ENCODE peak calls at places on chromosomes 7 and 10, in seven cellular contexts. One of them, this sample, is unnamed. For H3K4me1, the result is how much of the 10 kb centered on the place peaks cover.

GRCh38 chr10:114862456-114862855 is 40.9 kb downstream of the FHIP2A start:
- DNase-seq in sigmoid colon: no peak
- DNase-seq in stomach: no peak
- DNase-seq in transverse colon: no peak
- DNase-seq in A549: no peak
- DNase-seq in K562: no peak
- DNase-seq in GM12878: no peak
- DNase-seq in this sample: no peak

GRCh38 chr10:76962851-76963250 is 674.8 kb downstream of the KCNMA1 start:
- DNase-seq in sigmoid colon: no peak
- DNase-seq in stomach: no peak
- DNase-seq in transverse colon: no peak
- DNase-seq in A549: no peak
- DNase-seq in K562: no peak
- DNase-seq in GM12878: no peak
- DNase-seq in this sample: no peak

GRCh38 chr7:124723012-124723411 is 42.6 kb downstream of the GPR37 start:
- DNase-seq in sigmoid colon: no peak
- DNase-seq in stomach: no peak
- DNase-seq in transverse colon: no peak
- DNase-seq in A549: peak
- DNase-seq in K562: no peak
- DNase-seq in GM12878: no peak
- DNase-seq in this sample: no peak

GRCh38 chr10:29634105-29634504 is 666 bp downstream of the SVIL start:
- DNase-seq in sigmoid colon: no peak
- DNase-seq in stomach: no peak
- DNase-seq in transverse colon: no peak
- DNase-seq in A549: no peak
- DNase-seq in K562: no peak
- DNase-seq in GM12878: no peak
- DNase-seq in this sample: no peak

GRCh38 chr10:75845538-75845937 is 414.1 kb downstream of the LRMDA start:
- DNase-seq in sigmoid colon: no peak
- DNase-seq in stomach: no peak
- DNase-seq in transverse colon: no peak
- DNase-seq in A549: no peak
- DNase-seq in K562: no peak
- DNase-seq in GM12878: no peak
- DNase-seq in this sample: no peak

GRCh38 chr7:27164381-27165088 is 802 bp downstream of the HOXA9 start:
- DNase-seq in sigmoid colon: peak
- DNase-seq in stomach: no peak
- DNase-seq in transverse colon: no peak
- DNase-seq in A549: no peak
- DNase-seq in K562: peak
- DNase-seq in GM12878: no peak
- DNase-seq in this sample: no peak

GRCh38 chr10:58515296-58515956 is 2.8 kb downstream of the BICC1 start:
- DNase-seq in sigmoid colon: no peak
- DNase-seq in stomach: no peak
- DNase-seq in transverse colon: no peak
- DNase-seq in A549: peak
- DNase-seq in K562: no peak
- DNase-seq in GM12878: no peak
- DNase-seq in this sample: no peak

GRCh38 chr10:89651916-89652573 is 7.0 kb upstream of the PANK1 start:
- DNase-seq in sigmoid colon: no peak
- DNase-seq in stomach: no peak
- DNase-seq in transverse colon: no peak
- DNase-seq in A549: no peak
- DNase-seq in K562: no peak
- DNase-seq in GM12878: no peak
- DNase-seq in this sample: no peak

GRCh38 chr7:118803-119376 is 73.5 kb upstream of the FAM20C start:
- DNase-seq in sigmoid colon: peak
- DNase-seq in stomach: no peak
- DNase-seq in transverse colon: no peak
- DNase-seq in A549: no peak
- DNase-seq in K562: no peak
- DNase-seq in GM12878: no peak
- DNase-seq in this sample: no peak

GRCh38 chr10:12709516-12709915 is 292.0 kb downstream of the CCDC3 start:
- DNase-seq in sigmoid colon: no peak
- DNase-seq in stomach: no peak
- DNase-seq in transverse colon: no peak
- DNase-seq in A549: peak
- DNase-seq in K562: no peak
- DNase-seq in GM12878: no peak
- DNase-seq in this sample: no peak

GRCh38 chr10:18659784-18660561 is 742 bp downstream of the ARL5B start:
- DNase-seq in sigmoid colon: no peak
- DNase-seq in stomach: peak
- DNase-seq in transverse colon: peak
- DNase-seq in A549: peak
- DNase-seq in K562: peak
- DNase-seq in GM12878: peak
- DNase-seq in this sample: no peak

GRCh38 chr10:77620731-77621130 is 16.9 kb downstream of the KCNMA1 start:
- DNase-seq in sigmoid colon: no peak
- DNase-seq in stomach: no peak
- DNase-seq in transverse colon: no peak
- DNase-seq in A549: no peak
- DNase-seq in K562: no peak
- DNase-seq in GM12878: no peak
- DNase-seq in this sample: no peak

GRCh38 chr10:121687094-121687850 is 89.0 kb upstream of the FGFR2 start:
- DNase-seq in sigmoid colon: no peak
- DNase-seq in stomach: peak
- DNase-seq in transverse colon: no peak
- DNase-seq in A549: no peak
- DNase-seq in K562: no peak
- DNase-seq in GM12878: no peak
- DNase-seq in this sample: no peak

GRCh38 chr7:130228840-130229239 is 21.2 kb downstream of the SSMEM1 start:
- DNase-seq in sigmoid colon: no peak
- DNase-seq in stomach: no peak
- DNase-seq in transverse colon: no peak
- DNase-seq in A549: no peak
- DNase-seq in K562: no peak
- DNase-seq in GM12878: no peak
- DNase-seq in this sample: no peak

GRCh38 chr10:79272353-79272752 is 74.9 kb upstream of the PPIF start:
- DNase-seq in sigmoid colon: peak
- DNase-seq in stomach: no peak
- DNase-seq in transverse colon: no peak
- DNase-seq in A549: no peak
- DNase-seq in K562: no peak
- DNase-seq in GM12878: no peak
- DNase-seq in this sample: no peak

GRCh38 chr10:6069101-6069931 is 7.1 kb upstream of the IL2RA start:
- DNase-seq in sigmoid colon: peak
- DNase-seq in stomach: no peak
- DNase-seq in transverse colon: no peak
- DNase-seq in A549: no peak
- DNase-seq in K562: no peak
- DNase-seq in GM12878: no peak
- DNase-seq in this sample: no peak

GRCh38 chr7:10708447-10708846 is 265.2 kb upstream of the PHF14 start:
- DNase-seq in sigmoid colon: no peak
- DNase-seq in stomach: no peak
- DNase-seq in transverse colon: no peak
- DNase-seq in A549: peak
- DNase-seq in K562: peak
- DNase-seq in GM12878: no peak
- DNase-seq in this sample: no peak

GRCh38 chr10:130138479-130138866 is 2.3 kb downstream of the GLRX3 start:
- DNase-seq in sigmoid colon: no peak
- DNase-seq in stomach: no peak
- DNase-seq in transverse colon: no peak
- DNase-seq in A549: peak
- DNase-seq in K562: peak
- DNase-seq in GM12878: no peak
- DNase-seq in this sample: no peak

GRCh38 chr10:88896336-88897018 is 16.4 kb downstream of the STAMBPL1 start:
- DNase-seq in sigmoid colon: no peak
- DNase-seq in stomach: no peak
- DNase-seq in transverse colon: peak
- DNase-seq in A549: peak
- DNase-seq in K562: no peak
- DNase-seq in GM12878: no peak
- DNase-seq in this sample: peak

GRCh38 chr10:34323197-34323596 is 491.9 kb downstream of the PARD3 start:
- DNase-seq in sigmoid colon: no peak
- DNase-seq in stomach: no peak
- DNase-seq in transverse colon: no peak
- DNase-seq in A549: no peak
- DNase-seq in K562: no peak
- DNase-seq in GM12878: no peak
- DNase-seq in this sample: no peak

GRCh38 chr10:118978316-118978997 is 51.1 kb upstream of the NANOS1 start:
- DNase-seq in sigmoid colon: no peak
- DNase-seq in stomach: no peak
- DNase-seq in transverse colon: no peak
- DNase-seq in A549: no peak
- DNase-seq in K562: no peak
- DNase-seq in GM12878: no peak
- DNase-seq in this sample: no peak

GRCh38 chr10:131277278-131277677 is 34.2 kb downstream of the TCERG1L start:
- DNase-seq in sigmoid colon: no peak
- DNase-seq in stomach: no peak
- DNase-seq in transverse colon: no peak
- DNase-seq in A549: no peak
- DNase-seq in K562: no peak
- DNase-seq in GM12878: no peak
- DNase-seq in this sample: no peak

GRCh38 chr7:150375662-150376521 is 3.2 kb upstream of the ZNF775 start:
- DNase-seq in sigmoid colon: no peak
- DNase-seq in stomach: no peak
- DNase-seq in transverse colon: peak
- DNase-seq in A549: no peak
- DNase-seq in K562: no peak
- DNase-seq in GM12878: no peak
- DNase-seq in this sample: no peak

GRCh38 chr7:36563706-36564325 is 160.5 kb downstream of the AOAH start:
- DNase-seq in sigmoid colon: no peak
- DNase-seq in stomach: no peak
- DNase-seq in transverse colon: no peak
- DNase-seq in A549: no peak
- DNase-seq in K562: no peak
- DNase-seq in GM12878: no peak
- DNase-seq in this sample: no peak

DNA sequence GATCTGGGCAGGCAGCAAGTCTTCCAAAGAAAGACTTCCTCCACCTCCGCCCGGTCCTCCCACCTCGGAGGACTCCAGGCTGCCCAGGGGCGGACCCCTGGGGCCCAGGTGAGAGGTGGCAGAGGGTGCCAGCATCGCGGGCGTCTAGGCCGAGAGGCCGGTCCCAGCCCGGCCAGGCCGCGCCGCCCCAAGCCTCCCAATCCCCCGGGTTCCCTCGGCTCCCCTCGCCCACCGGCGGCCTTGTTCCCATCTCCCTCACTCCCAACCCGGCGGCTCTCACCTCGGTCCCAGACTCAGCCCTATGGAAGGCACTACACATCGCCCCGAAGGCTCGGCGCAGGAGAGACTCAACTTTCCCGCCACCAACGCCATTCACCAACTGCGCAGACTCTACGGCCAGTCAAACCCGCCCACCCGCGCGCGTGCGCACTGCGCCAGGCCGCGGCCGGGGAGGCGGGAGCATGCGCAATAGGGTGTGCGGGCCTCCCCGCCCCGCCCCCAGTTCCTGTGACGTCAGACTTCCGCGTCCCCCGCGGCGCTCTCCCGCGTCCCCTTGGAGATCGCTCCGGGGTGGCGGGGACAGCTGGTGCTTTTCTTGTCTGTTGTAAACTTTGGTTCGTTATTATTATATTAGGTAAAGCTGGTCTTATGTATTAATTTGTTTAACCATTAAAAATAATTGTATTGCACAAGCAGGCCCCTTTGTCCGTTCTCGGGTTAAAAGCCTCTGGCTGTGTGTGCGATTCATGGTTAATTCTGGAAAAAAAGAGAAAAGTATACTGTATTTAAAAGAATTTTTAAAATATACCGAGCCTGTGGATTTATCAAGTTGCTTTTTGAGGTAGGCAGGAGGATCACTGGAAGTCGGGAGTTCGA is at the start of gene XRCC2:
- DNase-seq in sigmoid colon: peak
- DNase-seq in stomach: peak
- DNase-seq in transverse colon: peak
- DNase-seq in A549: peak
- DNase-seq in K562: peak
- DNase-seq in GM12878: peak
- DNase-seq in this sample: peak
- TF ChIP-seq EP300 in sigmoid colon: no peak
- TF ChIP-seq EP300 in stomach: no peak
- TF ChIP-seq EP300 in transverse colon: no peak
- TF ChIP-seq EP300 in A549: no peak
- TF ChIP-seq EP300 in K562: peak
- TF ChIP-seq EP300 in GM12878: no peak
- TF ChIP-seq EP300 in this sample: no peak

GRCh38 chr10:95290801-95291633 is at the start of gene PDLIM1:
- DNase-seq in sigmoid colon: peak
- DNase-seq in stomach: peak
- DNase-seq in transverse colon: peak
- DNase-seq in A549: peak
- DNase-seq in K562: peak
- DNase-seq in GM12878: no peak
- DNase-seq in this sample: peak
- H3K4me1 ChIP-seq in sigmoid colon: under half
- H3K4me1 ChIP-seq in stomach: half or more
- H3K4me1 ChIP-seq in transverse colon: under half
- H3K4me1 ChIP-seq in A549: under half
- H3K4me1 ChIP-seq in K562: under half
- H3K4me1 ChIP-seq in GM12878: under half
- H3K4me1 ChIP-seq in this sample: under half

DNA sequence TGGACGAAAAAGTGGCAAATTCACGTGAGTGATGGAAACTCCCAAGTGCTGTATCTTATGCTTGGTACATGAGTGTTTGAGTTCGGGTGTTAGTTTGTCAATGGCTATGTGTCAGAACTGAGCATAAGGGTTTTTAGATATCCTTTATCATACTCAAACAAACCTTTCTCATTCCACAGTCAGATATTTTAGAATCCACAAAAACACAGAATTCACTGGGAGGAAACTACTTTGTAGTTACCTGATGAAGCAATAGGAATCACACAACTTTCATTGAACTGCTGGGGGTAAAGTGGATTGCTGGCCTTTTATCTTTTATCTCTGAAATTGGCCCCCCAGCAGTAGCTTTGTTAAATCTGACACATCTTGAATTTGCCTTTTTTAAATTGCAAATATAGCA is 64.0 kb downstream of the DKK1 start:
- DNase-seq in sigmoid colon: no peak
- DNase-seq in stomach: no peak
- DNase-seq in transverse colon: no peak
- DNase-seq in A549: no peak
- DNase-seq in K562: no peak
- DNase-seq in GM12878: no peak
- DNase-seq in this sample: no peak
- TF ChIP-seq EP300 in sigmoid colon: no peak
- TF ChIP-seq EP300 in stomach: no peak
- TF ChIP-seq EP300 in transverse colon: no peak
- TF ChIP-seq EP300 in A549: no peak
- TF ChIP-seq EP300 in K562: no peak
- TF ChIP-seq EP300 in GM12878: no peak
- TF ChIP-seq EP300 in this sample: no peak

GRCh38 chr7:2757361-2757903 is 69.4 kb downstream of the AMZ1 start:
- DNase-seq in sigmoid colon: peak
- DNase-seq in stomach: no peak
- DNase-seq in transverse colon: peak
- DNase-seq in A549: peak
- DNase-seq in K562: no peak
- DNase-seq in GM12878: no peak
- DNase-seq in this sample: peak
- H3K4me1 ChIP-seq in sigmoid colon: half or more
- H3K4me1 ChIP-seq in stomach: under half
- H3K4me1 ChIP-seq in transverse colon: under half
- H3K4me1 ChIP-seq in A549: under half
- H3K4me1 ChIP-seq in K562: half or more
- H3K4me1 ChIP-seq in GM12878: under half
- H3K4me1 ChIP-seq in this sample: under half

This sample was measured in ovary.